ENCODE peak calls at places on chromosomes 1 and 21, in seven cellular contexts. K is IMR-90, Y is H9, V is mesendoderm, G is neuronal stem cell, T is trophoblast cell, S is mesenchymal stem cell. Z is an unnamed sample.

GRCh38 chr1:203250936-203251335 is 21.5 kb upstream of the CHIT1 start:
- DNase-seq in G (no peak), Y (no peak), S (no peak), T (no peak), V (no peak), K (no peak), Z (no peak)

GRCh38 chr1:225767591-225768540 is 9.8 kb upstream of the SRP9 start:
- DNase-seq in S (peak), V (peak), K (peak), Y (peak), T (peak), G (no peak), Z (peak)

GRCh38 chr1:45172015-45172414 is 34.4 kb downstream of the ZSWIM5 start:
- DNase-seq in T (no peak), G (no peak), S (no peak), K (no peak), V (no peak), Y (no peak), Z (no peak)

GRCh38 chr21:38910390-38911008 is 104.8 kb downstream of the ETS2 start:
- DNase-seq in K (no peak), T (peak), V (peak), S (no peak), G (no peak), Y (no peak), Z (no peak)

GRCh38 chr1:228337031-228337564 is 69.5 kb downstream of the TRIM11 start:
- DNase-seq in G (no peak), K (no peak), Y (no peak), T (no peak), V (no peak), S (no peak), Z (no peak)

GRCh38 chr1:185477638-185478216 is 160.7 kb upstream of the IVNS1ABP start:
- DNase-seq in T (no peak), Y (no peak), G (no peak), K (no peak), S (no peak), V (no peak), Z (no peak)

GRCh38 chr1:97013904-97014303 is 292.3 kb downstream of the PTBP2 start:
- DNase-seq in Y (no peak), S (peak), K (peak), T (no peak), G (no peak), V (no peak), Z (no peak)

GRCh38 chr1:79364896-79365295 is 358.4 kb upstream of the ADGRL4 start:
- DNase-seq in Y (no peak), T (no peak), G (no peak), K (peak), V (no peak), S (no peak), Z (no peak)

DNA sequence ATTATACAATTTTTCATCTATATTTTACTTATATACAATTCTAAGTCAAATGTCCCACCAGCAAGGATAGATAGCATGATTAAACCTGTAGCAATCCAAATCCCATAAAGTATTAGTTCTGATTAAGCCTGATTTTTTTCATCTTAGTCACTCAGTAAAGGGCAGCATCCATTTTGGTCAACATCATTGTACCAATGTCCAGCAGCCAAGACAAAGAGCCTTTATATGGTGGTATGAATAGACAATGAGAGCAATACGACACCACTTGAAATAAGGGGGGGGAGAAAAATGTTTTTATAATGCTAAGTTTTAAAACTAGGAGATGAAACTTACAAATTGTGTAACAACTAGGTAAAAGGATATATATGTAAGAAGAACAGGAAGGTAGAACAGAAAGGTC is 7.4 kb downstream of the ZNF644 start:
- DNase-seq in Y (no peak), S (no peak), V (no peak), T (no peak), G (no peak), K (no peak), Z (no peak)
- H2BK120ac ChIP-seq in Y (no peak), S (no peak), V (no peak), T (no peak), G (no peak), K (no peak), Z (no peak)

DNA sequence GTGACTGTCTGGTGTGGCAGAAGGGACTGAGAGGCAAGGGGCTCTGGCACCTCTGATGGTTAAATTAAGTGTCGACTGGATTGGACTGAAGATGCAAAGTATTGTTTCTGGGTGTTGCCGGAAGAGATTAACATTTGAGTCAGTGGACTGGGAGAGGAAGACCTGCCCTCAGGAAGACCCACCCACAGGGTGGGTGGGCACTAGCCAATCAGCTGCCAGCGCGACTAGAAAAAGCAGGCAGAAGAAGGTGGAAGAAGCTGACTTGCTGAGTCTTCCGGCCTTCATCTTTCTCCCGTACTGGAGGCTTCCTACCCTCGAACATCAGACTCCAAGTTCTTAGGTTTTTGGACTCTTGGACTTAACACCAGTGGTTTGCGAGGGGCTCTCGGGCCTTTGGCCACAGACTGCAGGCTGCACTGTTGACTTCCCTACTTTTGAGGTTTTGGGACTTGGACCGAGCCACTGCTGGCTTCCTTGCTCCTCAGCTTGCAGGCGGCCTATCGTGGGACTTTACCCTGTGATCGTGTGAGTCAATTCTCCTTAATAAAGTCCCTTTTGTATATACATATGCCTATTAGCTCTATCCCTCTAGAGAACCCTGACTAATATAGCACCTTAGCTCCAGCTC is 79.6 kb downstream of the KAZN start:
- DNase-seq in Y (no peak), K (no peak), T (no peak), G (no peak), S (no peak), V (no peak), Z (no peak)
- H4K8ac ChIP-seq in Y (no peak), K (no peak), T (no peak), G (no peak), S (no peak), V (no peak), Z (no peak)

DNA sequence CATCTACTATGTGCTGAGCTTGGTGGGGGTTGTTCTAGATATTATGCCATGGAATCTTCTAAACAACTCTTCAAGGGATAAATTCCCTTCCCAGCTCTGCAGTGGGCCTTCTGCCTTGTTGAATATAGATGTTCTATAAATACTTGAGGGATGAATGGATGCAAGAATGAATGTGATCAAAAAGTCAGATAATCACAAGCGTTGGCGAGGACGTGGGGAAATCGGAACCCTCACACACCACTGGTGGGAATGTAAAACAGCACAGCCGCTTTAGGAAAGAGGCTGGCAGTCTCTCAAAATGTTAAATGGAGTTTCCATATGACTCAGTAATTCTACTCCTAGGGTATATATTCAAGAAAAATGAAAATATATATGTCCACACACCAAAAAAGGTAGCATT is 19.1 kb downstream of the SDC3 start:
- DNase-seq in V (no peak), K (peak), S (no peak), Y (no peak), G (no peak), T (peak), Z (no peak)
- H2BK120ac ChIP-seq in V (no peak), K (peak), S (peak), Y (no peak), G (no peak), T (no peak), Z (no peak)

DNA sequence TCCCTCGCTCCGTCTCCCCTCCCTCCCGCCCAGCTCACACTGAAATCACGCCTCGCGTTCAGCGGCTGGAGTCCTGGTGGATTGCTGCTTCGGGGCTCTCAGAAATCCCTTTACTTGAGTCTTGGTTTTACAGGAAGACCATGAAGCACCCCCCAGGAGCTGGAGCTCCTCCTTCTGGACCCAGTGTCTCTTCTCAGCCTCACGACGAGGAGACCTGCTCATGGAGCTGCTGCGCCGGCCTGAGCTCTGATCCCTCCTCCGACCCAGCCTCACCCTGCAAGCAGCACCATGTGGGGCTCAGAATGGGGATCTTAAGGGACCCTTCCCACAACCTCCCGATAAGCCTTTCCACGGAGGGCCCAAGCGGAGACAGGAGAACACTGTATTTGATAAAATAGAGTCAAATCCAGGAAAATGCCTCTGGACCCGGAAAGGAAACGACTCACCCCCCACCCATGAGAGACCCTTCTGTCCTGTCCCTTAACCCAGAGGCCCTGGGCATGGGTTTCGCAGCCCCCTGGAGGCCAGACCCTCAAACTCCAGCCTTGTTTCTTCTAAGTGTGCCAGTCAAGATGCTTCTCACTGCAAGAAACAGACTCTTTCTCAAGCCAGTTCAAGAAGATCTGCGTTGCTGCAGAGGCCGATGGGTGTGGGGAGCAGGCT is 26.0 kb downstream of the PDE9A start:
- DNase-seq in Y (no peak), V (no peak), T (no peak), S (no peak), K (no peak), G (no peak), Z (no peak)
- H4K8ac ChIP-seq in Y (no peak), V (no peak), T (no peak), S (no peak), K (no peak), G (no peak), Z (no peak)

DNA sequence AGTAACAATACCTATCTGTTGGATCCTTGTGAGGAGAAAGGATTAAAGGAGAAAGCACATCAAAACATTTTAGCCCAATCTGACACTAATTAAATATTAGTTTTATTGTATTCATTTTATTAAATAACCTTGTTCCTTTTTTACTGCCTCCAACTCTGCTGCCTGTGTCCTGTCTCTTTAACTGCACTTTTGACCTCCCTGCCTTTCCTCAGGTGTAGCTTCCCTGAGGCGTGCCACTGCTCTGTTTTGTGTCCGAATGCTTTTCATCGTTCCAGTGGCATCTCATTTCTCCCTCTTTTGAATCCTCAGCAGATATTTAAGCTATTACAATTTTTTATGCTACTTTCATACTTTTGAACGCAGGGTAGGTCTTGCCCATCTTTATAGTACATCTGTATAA is 10.3 kb downstream of the SPRTN start:
- DNase-seq in V (no peak), G (no peak), Y (no peak), T (no peak), S (no peak), K (no peak), Z (no peak)
- H2BK120ac ChIP-seq in V (no peak), G (no peak), Y (no peak), T (no peak), S (no peak), K (no peak), Z (no peak)

Z was measured in H1.